ENCODE peak calls at places on chromosomes 7 and 10, in eight cellular contexts. Z is thoracic aorta; W is posterior cingulate gyrus; H is neural crest cell; S is NCI-H1694 treated with DMSO at 0.1 percent for 48 hours; B is T-helper 1 cell; P is HT-29; K is activated CD4-positive, alpha-beta T cell treated with anti-CD3 and anti-CD28 coated beads for 4 hours. J is an unnamed sample.

GRCh38 chr10:77478248-77478963 is 159.2 kb downstream of the KCNMA1 start:
- DNase-seq in S (peak; percentile 87), W (no peak), K (no peak), Z (no peak), H (no peak), B (no peak), P (no peak), J (no peak)

GRCh38 chr10:120011359-120012132 is 119.0 kb downstream of the SEC23IP start:
- DNase-seq in B (no peak), H (no peak), S (no peak), W (no peak), P (no peak), Z (no peak), K (no peak), J (peak; percentile 10)

GRCh38 chr7:23106491-23106800 is 861 bp downstream of the KLHL7 start:
- DNase-seq in B (no peak), P (no peak), H (no peak), Z (no peak), S (peak; percentile 49), W (no peak), K (no peak), J (no peak)

GRCh38 chr7:155247479-155248365 is 50.0 kb upstream of the INSIG1 start:
- DNase-seq in P (no peak), W (no peak), H (no peak), S (no peak), B (no peak), K (no peak), Z (no peak), J (no peak)

GRCh38 chr7:88111842-88112385 is 107.9 kb downstream of the SRI start:
- DNase-seq in K (no peak), H (no peak), P (no peak), S (no peak), B (no peak), Z (no peak), W (no peak), J (no peak)

GRCh38 chr7:106668853-106669539 is 8.0 kb upstream of the CCDC71L start:
- DNase-seq in H (no peak), K (no peak), P (no peak), S (no peak), Z (no peak), B (no peak), W (no peak), J (no peak)

GRCh38 chr10:45372251-45372951 is 1.6 kb upstream of the ALOX5 start:
- DNase-seq in H (no peak), P (no peak), B (no peak), W (no peak), K (no peak), S (no peak), Z (no peak), J (no peak)

GRCh38 chr10:129675027-129675769 is 208.2 kb downstream of the MGMT start:
- DNase-seq in K (no peak), P (no peak), H (no peak), Z (no peak), S (no peak), B (no peak), W (no peak), J (no peak)

GRCh38 chr10:68052463-68052862 is 22.6 kb downstream of the HERC4 start:
- DNase-seq in B (no peak), K (no peak), W (no peak), P (no peak), H (no peak), S (no peak), Z (no peak), J (no peak)

GRCh38 chr10:44394696-44395383 is 9.9 kb upstream of the CXCL12 start:
- DNase-seq in W (no peak), H (no peak), K (no peak), Z (no peak), B (no peak), P (no peak), S (no peak), J (no peak)

GRCh38 chr10:79445217-79445707 is at the start of gene ZCCHC24:
- DNase-seq in S (no peak), P (peak; percentile 37), W (peak; percentile 45), H (peak; percentile 28), Z (no peak), K (peak; percentile 42), B (no peak), J (no peak)

GRCh38 chr10:126110434-126110833 is 214.1 kb downstream of the FANK1 start:
- DNase-seq in S (no peak), B (no peak), K (no peak), P (no peak), H (no peak), Z (no peak), W (no peak), J (no peak)

GRCh38 chr10:69475433-69475830 is 24.2 kb downstream of the TSPAN15 start:
- DNase-seq in S (no peak), H (no peak), K (no peak), P (no peak), W (no peak), B (no peak), Z (no peak), J (no peak)

GRCh38 chr7:72493850-72494661 is 81.9 kb upstream of the CALN1 start:
- DNase-seq in Z (no peak), H (peak; percentile 81), B (no peak), S (peak; percentile 19), W (peak; percentile 75), K (peak; percentile 21), P (peak; percentile 88), J (peak; percentile 77)

GRCh38 chr10:129754211-129755050 is 209.6 kb downstream of the EBF3 start:
- DNase-seq in W (no peak), K (no peak), B (no peak), H (no peak), P (no peak), S (no peak), Z (no peak), J (no peak)

GRCh38 chr7:156656598-156656997 is 16.0 kb downstream of the RNF32 start:
- DNase-seq in Z (no peak), W (no peak), P (no peak), S (no peak), H (no peak), K (no peak), B (no peak), J (no peak)

GRCh38 chr10:76497671-76498070 is 1066.2 kb downstream of the LRMDA start:
- DNase-seq in B (no peak), S (no peak), H (no peak), Z (no peak), K (no peak), W (no peak), P (no peak), J (no peak)

GRCh38 chr7:83355143-83355542 is 192.5 kb upstream of the PCLO start:
- DNase-seq in B (no peak), H (no peak), S (no peak), K (no peak), P (no peak), Z (no peak), W (no peak), J (no peak)

GRCh38 chr10:49089789-49090595 is 25.3 kb downstream of the VSTM4 start:
- DNase-seq in B (no peak), H (no peak), K (no peak), W (no peak), P (no peak), Z (no peak), S (no peak), J (no peak)

GRCh38 chr7:135210818-135211178 is 528 bp downstream of the WDR91 start:
- DNase-seq in K (no peak), Z (no peak), B (no peak), W (no peak), S (peak; percentile 1), H (no peak), P (peak; percentile 43), J (no peak)

GRCh38 chr10:110023785-110024184 is 16.0 kb downstream of the ADD3 start:
- DNase-seq in H (no peak), Z (no peak), S (no peak), P (no peak), K (no peak), B (no peak), W (no peak), J (no peak)

GRCh38 chr7:128939861-128940410 is 2.2 kb downstream of the IRF5 start:
- DNase-seq in S (no peak), B (no peak), K (no peak), Z (no peak), H (no peak), P (no peak), W (no peak), J (no peak)

GRCh38 chr7:13628231-13629001 is 361.1 kb downstream of the ETV1 start:
- DNase-seq in H (no peak), P (no peak), K (no peak), B (no peak), W (no peak), S (no peak), Z (no peak), J (no peak)

GRCh38 chr7:4225352-4225751 is 456.7 kb upstream of the FOXK1 start:
- DNase-seq in H (no peak), S (no peak), K (no peak), P (no peak), B (no peak), Z (no peak), W (no peak), J (no peak)

GRCh38 chr7:12493407-12493806 is 77.1 kb upstream of the SCIN start:
- DNase-seq in S (no peak), H (no peak), B (no peak), W (no peak), Z (no peak), K (no peak), P (no peak), J (no peak)

GRCh38 chr7:40760293-40760964 is 625.6 kb downstream of the SUGCT start:
- DNase-seq in Z (no peak), H (no peak), W (no peak), B (no peak), P (no peak), S (no peak), K (no peak), J (peak; percentile 23)

GRCh38 chr7:31934551-31934950 is 135.7 kb downstream of the PDE1C start:
- DNase-seq in H (no peak), S (no peak), W (no peak), K (no peak), P (no peak), B (no peak), Z (no peak), J (no peak)

GRCh38 chr10:67697646-67698245 is 1.8 kb upstream of the CTNNA3 start:
- DNase-seq in W (no peak), Z (no peak), S (peak; percentile 19), K (no peak), H (peak; percentile 2), B (no peak), P (peak; percentile 75), J (peak; percentile 33)

GRCh38 chr10:99673492-99673891 is 14.2 kb downstream of the ENTPD7 start:
- DNase-seq in S (no peak), K (no peak), P (no peak), Z (no peak), H (no peak), W (no peak), B (no peak), J (no peak)

GRCh38 chr7:158525648-158526484 is 61.8 kb downstream of the PTPRN2 start:
- DNase-seq in P (no peak), B (no peak), W (no peak), H (no peak), Z (no peak), K (no peak), S (no peak), J (no peak)

J was measured in HuH-7.